ENCODE peak calls at places on chromosome 2, in six cellular contexts. One of them, this sample, is unnamed.

GRCh38 chr2:198918331-198918730 is 539.4 kb downstream of the SATB2 start:
- DNase-seq in posterior cingulate gyrus: no peak
- DNase-seq in Ammon's horn: no peak
- DNase-seq in left cardiac atrium: no peak
- DNase-seq in T-cell: no peak
- DNase-seq in NCI-H510A treated with DMSO at 0.1 percent for 48 hours: no peak
- DNase-seq in this sample: no peak

GRCh38 chr2:232365621-232366321 is 12.8 kb upstream of the ALPP start:
- DNase-seq in T-cell: no peak
- DNase-seq in Ammon's horn: no peak
- DNase-seq in NCI-H510A treated with DMSO at 0.1 percent for 48 hours: peak; percentile 56
- DNase-seq in posterior cingulate gyrus: no peak
- DNase-seq in left cardiac atrium: no peak
- DNase-seq in this sample: no peak

GRCh38 chr2:28821295-28821958 is 10.8 kb downstream of the SPDYA start:
- DNase-seq in Ammon's horn: peak; percentile 48
- DNase-seq in left cardiac atrium: no peak
- DNase-seq in posterior cingulate gyrus: no peak
- DNase-seq in T-cell: peak; percentile 25
- DNase-seq in NCI-H510A treated with DMSO at 0.1 percent for 48 hours: peak; percentile 54
- DNase-seq in this sample: peak; percentile 24

GRCh38 chr2:143948710-143949109 is 571.2 kb downstream of the ZEB2 start:
- DNase-seq in posterior cingulate gyrus: no peak
- DNase-seq in T-cell: no peak
- DNase-seq in left cardiac atrium: no peak
- DNase-seq in Ammon's horn: no peak
- DNase-seq in NCI-H510A treated with DMSO at 0.1 percent for 48 hours: no peak
- DNase-seq in this sample: no peak

GRCh38 chr2:43890855-43891254 is 52.1 kb downstream of the ABCG8 start:
- DNase-seq in NCI-H510A treated with DMSO at 0.1 percent for 48 hours: no peak
- DNase-seq in posterior cingulate gyrus: no peak
- DNase-seq in T-cell: no peak
- DNase-seq in left cardiac atrium: no peak
- DNase-seq in Ammon's horn: no peak
- DNase-seq in this sample: no peak

GRCh38 chr2:235568431-235568830 is 74.6 kb downstream of the AGAP1 start:
- DNase-seq in T-cell: no peak
- DNase-seq in posterior cingulate gyrus: no peak
- DNase-seq in left cardiac atrium: no peak
- DNase-seq in Ammon's horn: no peak
- DNase-seq in NCI-H510A treated with DMSO at 0.1 percent for 48 hours: no peak
- DNase-seq in this sample: no peak

GRCh38 chr2:218406949-218407703 is 7.5 kb downstream of the CTDSP1 start:
- DNase-seq in left cardiac atrium: peak; percentile 69
- DNase-seq in Ammon's horn: peak; percentile 77
- DNase-seq in NCI-H510A treated with DMSO at 0.1 percent for 48 hours: peak; percentile 71
- DNase-seq in posterior cingulate gyrus: no peak
- DNase-seq in T-cell: peak; percentile 63
- DNase-seq in this sample: peak; percentile 42

GRCh38 chr2:95377216-95377530 is 25.3 kb upstream of the FAHD2A start:
- DNase-seq in posterior cingulate gyrus: no peak
- DNase-seq in left cardiac atrium: no peak
- DNase-seq in Ammon's horn: no peak
- DNase-seq in NCI-H510A treated with DMSO at 0.1 percent for 48 hours: no peak
- DNase-seq in T-cell: no peak
- DNase-seq in this sample: no peak